ENCODE peak calls at places on chromosomes 13 and 19, in four cellular contexts. One of them, this sample, is unnamed.

GRCh38 chr19:35557539-35558399 is 5.7 kb downstream of the ATP4A start:
- DNase-seq in CD8-positive, alpha-beta T cell: peak
- DNase-seq in pancreas: peak
- DNase-seq in breast epithelium: peak
- DNase-seq in this sample: peak

GRCh38 chr19:43674630-43674982 is 4.6 kb upstream of the PLAUR start:
- DNase-seq in CD8-positive, alpha-beta T cell: no peak
- DNase-seq in pancreas: no peak
- DNase-seq in breast epithelium: no peak
- DNase-seq in this sample: peak

GRCh38 chr19:38037151-38037611 is 130.2 kb downstream of the SIPA1L3 start:
- DNase-seq in breast epithelium: no peak
- DNase-seq in pancreas: peak
- DNase-seq in CD8-positive, alpha-beta T cell: no peak
- DNase-seq in this sample: no peak

GRCh38 chr19:55391191-55391670 is 5.5 kb downstream of the RPL28 start:
- DNase-seq in pancreas: no peak
- DNase-seq in CD8-positive, alpha-beta T cell: no peak
- DNase-seq in breast epithelium: no peak
- DNase-seq in this sample: no peak

GRCh38 chr13:75635101-75635620 is 969 bp upstream of the LMO7 start:
- DNase-seq in breast epithelium: no peak
- DNase-seq in CD8-positive, alpha-beta T cell: no peak
- DNase-seq in pancreas: no peak
- DNase-seq in this sample: no peak

GRCh38 chr19:17722655-17723240 is 3.5 kb downstream of the MAP1S start:
- DNase-seq in breast epithelium: no peak
- DNase-seq in CD8-positive, alpha-beta T cell: no peak
- DNase-seq in pancreas: peak
- DNase-seq in this sample: no peak

GRCh38 chr19:37979547-37980082 is 72.6 kb downstream of the SIPA1L3 start:
- DNase-seq in CD8-positive, alpha-beta T cell: no peak
- DNase-seq in pancreas: peak
- DNase-seq in breast epithelium: peak
- DNase-seq in this sample: no peak

GRCh38 chr19:8512115-8512967 is 1.6 kb downstream of the ZNF414 start:
- DNase-seq in CD8-positive, alpha-beta T cell: no peak
- DNase-seq in breast epithelium: no peak
- DNase-seq in pancreas: no peak
- DNase-seq in this sample: no peak

GRCh38 chr13:100837611-100838010 is 163.0 kb upstream of the TMTC4 start:
- DNase-seq in breast epithelium: no peak
- DNase-seq in pancreas: no peak
- DNase-seq in CD8-positive, alpha-beta T cell: no peak
- DNase-seq in this sample: no peak

DNA sequence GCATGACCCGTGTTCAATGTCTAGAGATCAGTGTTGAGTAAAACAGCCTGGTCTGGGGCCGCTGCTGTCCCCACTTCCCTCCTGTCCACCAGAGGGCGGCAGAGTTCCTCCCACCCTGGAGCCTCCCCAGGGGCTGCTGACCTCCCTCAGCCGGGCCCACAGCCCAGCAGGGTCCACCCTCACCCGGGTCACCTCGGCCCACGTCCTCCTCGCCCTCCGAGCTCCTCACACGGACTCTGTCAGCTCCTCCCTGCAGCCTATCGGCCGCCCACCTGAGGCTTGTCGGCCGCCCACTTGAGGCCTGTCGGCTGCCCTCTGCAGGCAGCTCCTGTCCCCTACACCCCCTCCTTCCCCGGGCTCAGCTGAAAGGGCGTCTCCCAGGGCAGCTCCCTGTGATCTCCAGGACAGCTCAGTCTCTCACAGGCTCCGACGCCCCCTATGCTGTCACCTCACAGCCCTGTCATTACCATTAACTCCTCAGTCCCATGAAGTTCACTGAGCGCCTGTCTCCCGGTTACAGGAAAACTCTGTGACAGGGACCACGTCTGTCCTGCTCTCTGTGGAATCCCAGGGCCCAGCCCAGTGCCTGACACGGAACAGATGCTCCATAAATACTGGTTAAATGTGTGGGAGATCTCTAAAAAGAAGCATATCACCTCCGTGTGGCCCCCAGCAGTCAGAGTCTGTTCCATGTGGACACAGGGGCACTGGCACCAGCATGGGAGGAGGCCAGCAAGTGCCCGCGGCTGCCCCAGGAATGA is 1.5 kb upstream of the CEACAM5 start:
- DNase-seq in breast epithelium: no peak
- DNase-seq in pancreas: peak
- DNase-seq in CD8-positive, alpha-beta T cell: peak
- DNase-seq in this sample: peak
- TF ChIP-seq CTCF in breast epithelium: peak
- TF ChIP-seq CTCF in pancreas: peak
- TF ChIP-seq CTCF in CD8-positive, alpha-beta T cell: peak
- TF ChIP-seq CTCF in this sample: peak

GRCh38 chr19:57165846-57166245 is 1.4 kb downstream of the DUXA start:
- DNase-seq in pancreas: no peak
- DNase-seq in breast epithelium: no peak
- DNase-seq in CD8-positive, alpha-beta T cell: no peak
- DNase-seq in this sample: no peak
- H3K4me3 ChIP-seq in pancreas: no peak
- H3K4me3 ChIP-seq in breast epithelium: no peak
- H3K4me3 ChIP-seq in CD8-positive, alpha-beta T cell: no peak
- H3K4me3 ChIP-seq in this sample: no peak

GRCh38 chr19:9881720-9882119 is 46.6 kb downstream of the PIN1 start:
- DNase-seq in CD8-positive, alpha-beta T cell: no peak
- DNase-seq in pancreas: no peak
- DNase-seq in breast epithelium: no peak
- DNase-seq in this sample: no peak

GRCh38 chr19:9883764-9884163 is 48.6 kb downstream of the PIN1 start:
- DNase-seq in CD8-positive, alpha-beta T cell: no peak
- DNase-seq in breast epithelium: no peak
- DNase-seq in pancreas: no peak
- DNase-seq in this sample: no peak

GRCh38 chr19:9885077-9885552 is 50.0 kb downstream of the PIN1 start:
- DNase-seq in pancreas: no peak
- DNase-seq in CD8-positive, alpha-beta T cell: no peak
- DNase-seq in breast epithelium: no peak
- DNase-seq in this sample: peak

GRCh38 chr19:9878511-9879196 is 43.5 kb downstream of the PIN1 start:
- DNase-seq in breast epithelium: no peak
- DNase-seq in pancreas: no peak
- DNase-seq in CD8-positive, alpha-beta T cell: no peak
- DNase-seq in this sample: no peak

GRCh38 chr19:9883231-9883758 is 48.2 kb downstream of the PIN1 start:
- DNase-seq in breast epithelium: no peak
- DNase-seq in CD8-positive, alpha-beta T cell: no peak
- DNase-seq in pancreas: no peak
- DNase-seq in this sample: no peak
- TF ChIP-seq CTCF in breast epithelium: no peak
- TF ChIP-seq CTCF in CD8-positive, alpha-beta T cell: no peak
- TF ChIP-seq CTCF in pancreas: no peak
- TF ChIP-seq CTCF in this sample: no peak

GRCh38 chr13:112204881-112205327 is 138.0 kb downstream of the SOX1 start:
- DNase-seq in pancreas: peak
- DNase-seq in breast epithelium: no peak
- DNase-seq in CD8-positive, alpha-beta T cell: no peak
- DNase-seq in this sample: no peak
- H3K4me3 ChIP-seq in pancreas: no peak
- H3K4me3 ChIP-seq in breast epithelium: peak
- H3K4me3 ChIP-seq in CD8-positive, alpha-beta T cell: no peak
- H3K4me3 ChIP-seq in this sample: no peak

GRCh38 chr13:97028441-97029299 is 34.4 kb upstream of the OXGR1 start:
- DNase-seq in breast epithelium: peak
- DNase-seq in pancreas: peak
- DNase-seq in CD8-positive, alpha-beta T cell: peak
- DNase-seq in this sample: peak
- TF ChIP-seq CTCF in breast epithelium: peak
- TF ChIP-seq CTCF in pancreas: peak
- TF ChIP-seq CTCF in CD8-positive, alpha-beta T cell: peak
- TF ChIP-seq CTCF in this sample: peak

This sample was measured in AG10803.